ENCODE peak calls at places on chromosomes 5 and 9, in five cellular contexts. K is neural progenitor cell, U is HCT116, P is endodermal cell, I is fibroblast of pulmonary artery. N is an unnamed sample.

GRCh38 chr5:177232761-177233160 is 70.8 kb downstream of the RAB24 start:
- DNase-seq in K (no peak), I (no peak), U (no peak), P (no peak), N (no peak)

GRCh38 chr5:158812381-158812780 is 287.3 kb downstream of the EBF1 start:
- DNase-seq in I (no peak), K (no peak), P (no peak), U (no peak), N (peak)

GRCh38 chr9:17402309-17402708 is 176.6 kb upstream of the SH3GL2 start:
- DNase-seq in U (no peak), I (peak), P (no peak), K (peak), N (peak)

GRCh38 chr5:107404595-107405366 is 266.0 kb downstream of the EFNA5 start:
- DNase-seq in U (no peak), K (no peak), P (no peak), I (no peak), N (peak)

GRCh38 chr9:87749335-87750035 is 23.6 kb downstream of the CTSL start:
- DNase-seq in K (no peak), U (no peak), P (no peak), I (no peak), N (no peak)

GRCh38 chr9:124780060-124780756 is 3.3 kb downstream of the OLFML2A start:
- DNase-seq in U (no peak), P (peak), I (no peak), K (no peak), N (no peak)

GRCh38 chr5:155616779-155617392 is 603.3 kb downstream of the KIF4B start:
- DNase-seq in I (no peak), K (peak), P (peak), U (no peak), N (peak)

GRCh38 chr5:66717455-66718373 is 121.5 kb downstream of the MAST4 start:
- DNase-seq in I (no peak), U (no peak), P (no peak), K (no peak), N (no peak)

GRCh38 chr9:14136047-14136446 is 177.9 kb downstream of the NFIB start:
- DNase-seq in K (no peak), P (no peak), I (no peak), U (no peak), N (no peak)

GRCh38 chr5:151799407-151799806 is 27.7 kb downstream of the G3BP1 start:
- DNase-seq in U (no peak), I (peak), K (no peak), P (no peak), N (no peak)

GRCh38 chr5:180866985-180867384 is 5.9 kb upstream of the ZFP62 start:
- DNase-seq in I (no peak), P (no peak), K (no peak), U (no peak), N (no peak)

GRCh38 chr5:31237159-31237558 is 43.7 kb downstream of the CDH6 start:
- DNase-seq in P (peak), I (peak), U (no peak), K (no peak), N (peak)

GRCh38 chr5:160118349-160119141 is 705 bp downstream of the PWWP2A start:
- DNase-seq in U (no peak), K (no peak), P (peak), I (peak), N (peak)

GRCh38 chr5:35464757-35465156 is 152.9 kb upstream of the SPEF2 start:
- DNase-seq in K (no peak), P (no peak), U (no peak), I (no peak), N (no peak)

GRCh38 chr9:77589046-77589795 is 58.9 kb downstream of the GNA14 start:
- DNase-seq in K (no peak), P (no peak), U (no peak), I (no peak), N (no peak)

GRCh38 chr5:150412319-150413175 is at the start of gene CD74:
- DNase-seq in K (peak), I (peak), P (peak), U (no peak), N (peak)

GRCh38 chr5:126909856-126910255 is 120.5 kb downstream of the MARCHF3 start:
- DNase-seq in U (no peak), P (no peak), K (no peak), I (peak), N (no peak)

GRCh38 chr5:91007251-91007650 is 375.9 kb downstream of the ARRDC3 start:
- DNase-seq in K (no peak), U (no peak), I (no peak), P (no peak), N (no peak)

GRCh38 chr5:170635706-170636105 is 131.9 kb downstream of the KCNIP1 start:
- DNase-seq in U (no peak), K (no peak), P (peak), I (no peak), N (no peak)

GRCh38 chr5:66553368-66553912 is 42.8 kb upstream of the MAST4 start:
- DNase-seq in P (no peak), K (no peak), U (no peak), I (no peak), N (no peak)

GRCh38 chr5:157143127-157143959 is 678 bp upstream of the MED7 start:
- DNase-seq in P (peak), I (peak), K (no peak), U (no peak), N (peak)

GRCh38 chr5:175206651-175207050 is 237.3 kb downstream of the DRD1 start:
- DNase-seq in K (no peak), I (no peak), U (no peak), P (no peak), N (no peak)

GRCh38 chr5:2184024-2184362 is 301.3 kb upstream of the IRX4 start:
- DNase-seq in U (no peak), I (no peak), P (no peak), K (no peak), N (no peak)

GRCh38 chr5:157352756-157353340 is 86.9 kb downstream of the CYFIP2 start:
- DNase-seq in K (no peak), U (no peak), P (no peak), I (no peak), N (no peak)

GRCh38 chr5:78665519-78665918 is 16.9 kb upstream of the LHFPL2 start:
- DNase-seq in I (no peak), K (no peak), P (no peak), U (no peak), N (no peak)

GRCh38 chr5:57069115-57069835 is 104.6 kb upstream of the GPBP1 start:
- DNase-seq in P (no peak), K (no peak), U (no peak), I (no peak), N (no peak)

GRCh38 chr5:72507360-72508238 is at the start of gene ZNF366:
- DNase-seq in I (no peak), P (no peak), U (no peak), K (peak), N (no peak)

GRCh38 chr5:142115937-142116614 is 7.5 kb downstream of the NDFIP1 start:
- DNase-seq in I (peak), P (no peak), K (no peak), U (no peak), N (no peak)

GRCh38 chr9:131095666-131096489 is 453 bp upstream of the AIF1L start:
- DNase-seq in K (peak), U (peak), P (peak), I (no peak), N (no peak)

GRCh38 chr9:91163441-91163772 is 198.3 kb downstream of the AUH start:
- DNase-seq in P (peak), U (no peak), I (no peak), K (no peak), N (no peak)

GRCh38 chr9:10661376-10661775 is 48.6 kb upstream of the PTPRD start:
- DNase-seq in K (no peak), I (no peak), U (no peak), P (no peak), N (no peak)

GRCh38 chr9:72132052-72132451 is 17.2 kb upstream of the GDA start:
- DNase-seq in I (no peak), U (no peak), P (no peak), K (no peak), N (no peak)

GRCh38 chr9:110337727-110338522 is at the start of gene TXNDC8:
- DNase-seq in I (peak), P (no peak), U (no peak), K (no peak), N (no peak)

DNA sequence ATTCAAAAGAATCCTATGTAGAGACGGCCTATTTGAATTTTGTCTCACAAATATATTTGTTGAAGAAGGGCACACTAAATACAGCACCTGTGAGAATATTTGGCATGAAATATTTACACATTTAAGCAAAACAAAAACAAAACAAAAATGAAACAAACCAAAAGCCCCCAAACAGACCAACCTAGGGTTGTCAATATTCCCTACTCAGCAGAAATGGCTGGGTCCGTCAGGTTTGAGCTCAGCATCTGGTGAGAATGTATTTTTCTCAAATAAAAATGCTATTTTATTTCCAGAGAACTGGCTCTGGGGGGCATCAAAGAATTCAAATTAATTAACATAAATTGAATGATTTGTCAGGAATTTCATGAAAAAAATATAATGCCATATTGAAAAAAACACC is 142.8 kb upstream of the COL5A1 start:
- DNase-seq in K (no peak), U (no peak), P (no peak), I (no peak), N (no peak)
- TF ChIP-seq CTCF in K (no peak), U (no peak), P (no peak), I (no peak), N (no peak)

GRCh38 chr9:34123682-34124081 is 2.8 kb downstream of the DCAF12 start:
- DNase-seq in P (no peak), U (no peak), K (no peak), I (no peak), N (peak)
- TF ChIP-seq CTCF in P (no peak), U (no peak), K (no peak), I (no peak), N (no peak)

DNA sequence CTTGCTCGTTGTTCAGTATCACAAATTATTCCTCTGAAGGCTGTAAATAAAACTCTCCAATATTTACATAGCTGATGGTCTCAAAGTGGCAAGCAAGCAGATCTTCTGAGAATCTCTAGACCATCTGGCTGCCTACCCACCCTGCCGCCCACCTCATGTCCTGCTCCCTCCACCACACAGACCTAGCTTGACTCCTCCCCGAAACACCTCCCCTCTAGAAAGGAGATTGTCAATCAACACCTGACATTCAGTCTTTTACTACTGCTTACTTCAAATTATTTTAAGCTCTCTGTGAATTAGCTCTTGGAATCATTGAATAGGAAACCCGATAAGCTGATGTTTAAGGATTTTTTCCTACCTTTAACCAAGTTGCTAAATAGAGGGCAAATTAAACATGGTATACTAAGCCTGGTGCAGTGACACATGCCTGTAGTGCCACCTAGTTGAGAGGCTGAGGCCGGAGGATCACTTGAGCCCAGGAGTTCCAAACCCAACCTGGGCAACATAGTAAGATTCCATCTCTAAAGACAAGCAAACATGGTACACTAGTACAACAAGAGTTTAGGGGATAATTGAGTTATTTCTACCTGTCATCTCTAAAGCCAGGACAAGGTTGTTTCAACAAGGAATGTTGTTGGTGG is 10.9 kb upstream of the SOWAHA start:
- DNase-seq in K (no peak), P (peak), I (no peak), U (no peak), N (no peak)
- TF ChIP-seq CTCF in K (no peak), P (no peak), I (peak), U (peak), N (no peak)

GRCh38 chr5:68215208-68215887 is at the start of gene PIK3R1:
- DNase-seq in P (peak), U (peak), K (peak), I (peak), N (peak)
- TF ChIP-seq CTCF in P (peak), U (peak), K (peak), I (peak), N (peak)